ENCODE peak calls at places on chromosome 14, in eight cellular contexts. W is thyroid gland, Y is HFF-Myc, J is A673, B is H1, O is Caco-2, U is cardiac muscle cell, I is AG09309. K is an unnamed sample.
A peak's percentile ranks its signal among the peaks of the same experiment; 100 is the strongest.

GRCh38 chr14:102187044-102187443 is 47.3 kb downstream of the WDR20 start:
- DNase-seq in J (peak; percentile 57), O (no peak), U (no peak), Y (peak; percentile 52), W (peak; percentile 34), I (peak; percentile 51), B (no peak), K (no peak)

GRCh38 chr14:77123381-77124344 is 17.9 kb downstream of the ZDHHC22 start:
- DNase-seq in I (no peak), O (no peak), W (peak; percentile 96), Y (no peak), J (no peak), U (no peak), B (no peak), K (no peak)

GRCh38 chr14:20454359-20454644 is 310 bp downstream of the OSGEP start:
- DNase-seq in W (peak; percentile 83), I (no peak), Y (no peak), B (peak; percentile 49), J (no peak), O (no peak), U (no peak), K (no peak)

GRCh38 chr14:58979325-58979724 is 209.1 kb upstream of the DAAM1 start:
- DNase-seq in W (no peak), J (no peak), Y (no peak), O (no peak), U (no peak), I (no peak), B (no peak), K (no peak)

GRCh38 chr14:69269381-69269780 is 9.4 kb downstream of the GALNT16 start:
- DNase-seq in W (no peak), Y (no peak), J (no peak), U (no peak), O (no peak), I (no peak), B (no peak), K (no peak)

GRCh38 chr14:89543420-89543790 is 126.4 kb upstream of the FOXN3 start:
- DNase-seq in O (no peak), B (no peak), J (no peak), Y (no peak), W (no peak), I (no peak), U (peak; percentile 13), K (peak; percentile 13)

GRCh38 chr14:52663850-52664249 is 31.5 kb downstream of the ERO1A start:
- DNase-seq in U (no peak), B (peak; percentile 17), Y (no peak), I (no peak), W (no peak), O (no peak), J (no peak), K (no peak)

GRCh38 chr14:33693237-33693636 is 257.6 kb downstream of the EGLN3 start:
- DNase-seq in W (no peak), J (no peak), Y (peak; percentile 82), O (no peak), B (no peak), U (no peak), I (peak; percentile 63), K (no peak)

GRCh38 chr14:32546246-32546645 is 217.1 kb downstream of the AKAP6 start:
- DNase-seq in Y (no peak), B (no peak), O (no peak), I (no peak), J (no peak), W (no peak), U (no peak), K (no peak)

GRCh38 chr14:51860836-51861583 is 598 bp downstream of the GNG2 start:
- DNase-seq in W (no peak), Y (no peak), O (no peak), J (no peak), I (no peak), U (no peak), B (no peak), K (no peak)

GRCh38 chr14:77140937-77141591 is 527 bp downstream of the ZDHHC22 start:
- DNase-seq in B (no peak), U (peak; percentile 85), W (no peak), Y (no peak), J (peak; percentile 54), O (no peak), I (no peak), K (peak; percentile 64)

GRCh38 chr14:97283450-97284230 is 486.5 kb downstream of the VRK1 start:
- DNase-seq in I (no peak), Y (no peak), O (no peak), U (no peak), B (no peak), W (no peak), J (peak; percentile 32), K (no peak)

GRCh38 chr14:42499137-42499536 is 892.5 kb downstream of the LRFN5 start:
- DNase-seq in J (no peak), O (no peak), I (no peak), Y (no peak), U (no peak), B (no peak), W (no peak), K (no peak)

DNA sequence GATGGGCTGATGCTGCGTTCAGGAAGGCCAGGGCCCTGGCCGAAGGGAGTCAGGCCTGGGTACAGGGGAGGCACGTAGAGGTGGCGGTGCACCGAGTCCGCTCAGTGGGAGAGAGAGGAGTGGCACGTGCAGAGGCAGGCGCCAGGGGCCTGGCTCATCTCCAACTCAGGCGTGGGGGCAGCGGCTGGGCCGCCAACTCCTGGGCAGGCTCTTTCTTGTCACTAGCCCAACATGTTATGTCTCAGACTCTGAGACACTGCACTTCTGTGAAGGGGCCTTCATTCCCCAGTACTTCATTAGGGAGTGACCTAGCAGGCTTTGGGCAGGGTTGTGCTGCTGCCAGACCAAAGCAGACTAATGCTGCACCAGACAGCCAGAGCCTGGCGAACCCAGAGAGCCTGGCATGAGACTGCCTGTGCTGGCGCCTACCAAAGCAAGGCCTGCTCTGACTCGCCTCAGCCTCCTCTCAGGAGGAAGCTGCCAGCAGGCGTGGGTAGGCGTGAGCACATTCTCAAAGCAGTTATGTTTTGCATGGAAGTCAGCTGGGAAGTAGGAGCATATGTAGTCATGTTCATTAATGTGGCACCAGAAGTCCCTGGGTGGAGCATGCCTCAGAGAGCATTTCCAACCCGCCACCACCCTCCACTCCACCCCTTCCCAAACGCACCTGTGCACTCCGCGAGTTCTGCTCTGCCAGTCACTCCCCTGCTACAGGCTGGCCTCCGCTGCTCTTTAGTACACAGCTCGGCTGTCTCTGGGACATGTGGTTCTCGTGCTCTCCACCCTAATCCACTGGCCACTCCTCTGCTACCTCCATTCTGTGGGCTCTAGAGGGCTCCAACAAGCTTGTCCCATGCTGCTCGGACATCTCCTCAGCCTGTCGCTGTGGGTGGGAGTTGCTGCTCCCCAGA is 9.7 kb downstream of the CKB start:
- DNase-seq in O (peak; percentile 37), W (peak; percentile 95), Y (no peak), J (peak; percentile 54), B (no peak), U (no peak), I (peak; percentile 60), K (no peak)
- TF ChIP-seq CTCF in O (no peak), W (no peak), Y (no peak), J (no peak), B (no peak), U (no peak), I (no peak), K (no peak)

DNA sequence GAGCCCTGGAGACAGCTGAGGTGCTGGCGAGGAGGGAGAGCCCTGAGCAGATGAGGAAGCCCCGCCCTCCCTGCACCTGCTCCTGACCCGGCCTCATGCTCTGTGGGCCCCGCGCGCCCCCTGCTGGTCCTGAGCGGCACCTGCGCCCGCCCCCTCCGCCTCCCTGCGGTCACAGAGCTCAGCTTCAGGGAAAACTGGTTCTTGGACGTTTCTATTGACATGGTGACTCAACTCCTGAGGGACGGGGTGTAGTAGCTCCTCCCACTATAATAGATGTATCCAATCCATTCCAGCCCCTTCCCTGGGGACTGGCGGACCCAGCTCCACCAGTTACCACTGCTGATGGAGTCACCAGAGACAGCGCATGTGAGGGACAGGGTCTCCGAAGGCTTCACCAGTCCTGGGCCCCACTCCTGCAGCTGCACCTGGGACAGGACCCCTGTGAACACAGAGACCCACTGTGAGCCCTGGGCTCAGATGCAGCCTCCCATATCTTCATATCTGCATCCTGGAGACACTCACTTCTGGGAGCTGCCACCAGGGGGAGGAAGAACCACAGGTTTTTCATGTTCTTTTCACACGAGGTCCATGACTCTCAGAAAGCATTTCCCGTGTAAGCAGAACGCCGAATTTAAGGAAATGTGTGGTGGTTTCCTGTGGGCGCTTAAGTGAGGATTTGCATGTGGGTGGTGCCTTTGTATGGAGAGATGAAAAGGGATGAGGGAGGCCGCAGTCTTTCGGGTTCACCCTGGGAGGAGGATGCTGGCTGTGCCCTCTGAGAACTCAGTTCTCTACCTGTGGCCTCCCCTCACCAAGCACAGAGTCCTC is 1346.5 kb downstream of the TMEM121 start:
- DNase-seq in I (no peak), W (peak; percentile 10), U (no peak), J (peak; percentile 85), B (no peak), O (peak; percentile 91), Y (no peak), K (no peak)
- TF ChIP-seq CTCF in I (peak; percentile 36), W (no peak), U (no peak), J (peak; percentile 76), B (no peak), O (peak; percentile 59), Y (peak; percentile 12), K (no peak)

GRCh38 chr14:36663404-36664321 is 2.0 kb downstream of the PAX9 start:
- DNase-seq in U (no peak), Y (no peak), I (no peak), J (peak; percentile 53), B (no peak), O (no peak), W (peak; percentile 44), K (no peak)

GRCh38 chr14:36661506-36662257 is at the start of gene PAX9:
- DNase-seq in J (peak; percentile 98), W (peak; percentile 93), O (peak; percentile 93), I (peak; percentile 42), U (peak; percentile 92), Y (no peak), B (peak; percentile 92), K (peak; percentile 79)

GRCh38 chr14:36664322-36665193 is 2.9 kb downstream of the PAX9 start:
- DNase-seq in Y (no peak), J (peak; percentile 85), W (no peak), O (no peak), I (no peak), U (no peak), B (no peak), K (no peak)

GRCh38 chr14:36662258-36662542 is 540 bp downstream of the PAX9 start:
- DNase-seq in I (no peak), J (no peak), U (no peak), O (no peak), W (no peak), Y (no peak), B (no peak), K (no peak)

GRCh38 chr14:36662543-36663403 is 1.1 kb downstream of the PAX9 start:
- DNase-seq in O (no peak), I (no peak), W (peak; percentile 70), B (no peak), U (no peak), J (peak; percentile 69), Y (no peak), K (peak; percentile 28)
- TF ChIP-seq CTCF in O (no peak), I (peak; percentile 12), W (no peak), B (no peak), U (no peak), J (no peak), Y (no peak), K (peak; percentile 51)

DNA sequence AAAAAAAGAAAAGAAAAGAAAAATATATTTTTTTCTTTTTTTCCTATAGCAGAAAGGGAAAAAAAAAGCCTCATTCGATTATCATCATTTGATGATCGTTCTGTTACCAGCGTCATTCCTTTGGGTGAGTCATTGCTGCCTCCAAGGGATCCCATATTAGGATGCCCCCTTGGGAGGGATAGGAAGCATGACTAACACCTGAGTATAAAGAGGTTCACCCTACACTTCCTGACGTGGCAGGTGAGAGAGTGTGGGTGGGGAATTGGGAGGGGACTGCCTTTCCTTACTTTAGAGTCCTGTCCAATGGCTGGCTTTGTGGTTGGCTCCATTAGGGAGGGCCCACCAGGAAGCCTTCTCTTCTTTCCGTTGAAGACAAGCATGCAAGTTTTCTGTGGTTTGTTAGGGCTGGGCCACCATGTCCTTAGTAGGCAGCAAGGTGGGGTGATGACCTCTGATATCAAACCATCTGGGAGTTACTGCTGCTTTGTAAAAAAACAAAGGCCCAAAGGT is 56.1 kb upstream of the FUT8 start:
- DNase-seq in Y (peak; percentile 72), O (peak; percentile 58), I (peak; percentile 46), W (no peak), J (peak; percentile 31), B (peak; percentile 66), U (no peak), K (no peak)
- TF ChIP-seq CTCF in Y (no peak), O (no peak), I (no peak), W (no peak), J (no peak), B (no peak), U (no peak), K (no peak)